ENCODE peak calls at places on chromosomes 11 and 22, in eight cellular contexts. Q, M, O, D, B, A, J and T are unnamed samples.

GRCh38 chr11:107713009-107713408 is 1.2 kb upstream of the SLN start:
- DNase-seq in O (no peak), A (no peak), Q (no peak), D (no peak), M (no peak), J (no peak), B (no peak), T (no peak)

GRCh38 chr11:37946155-37946766 is 1348.2 kb upstream of the RAG2 start:
- DNase-seq in A (no peak), Q (peak), O (peak), J (peak), D (no peak), B (no peak), M (peak), T (no peak)

GRCh38 chr11:13278620-13279486 is 1.3 kb downstream of the BMAL1 start:
- DNase-seq in B (no peak), A (no peak), O (no peak), J (no peak), M (peak), D (no peak), Q (no peak), T (no peak)

GRCh38 chr22:49517721-49518120 is 310.0 kb downstream of the BRD1 start:
- DNase-seq in D (no peak), J (no peak), Q (no peak), M (no peak), O (no peak), B (no peak), A (no peak), T (no peak)

GRCh38 chr11:77814848-77815247 is 5.7 kb downstream of the RSF1 start:
- DNase-seq in J (no peak), D (no peak), M (no peak), A (no peak), B (no peak), O (no peak), Q (no peak), T (no peak)

GRCh38 chr11:92130432-92130831 is 94.2 kb upstream of the FAT3 start:
- DNase-seq in Q (no peak), O (no peak), J (no peak), B (peak), M (peak), A (no peak), D (no peak), T (no peak)

GRCh38 chr11:69479591-69480271 is 1.7 kb upstream of the LINC01488 start:
- DNase-seq in Q (peak), B (no peak), O (no peak), D (no peak), J (no peak), A (no peak), M (peak), T (no peak)

GRCh38 chr11:34653851-34654490 is 33.1 kb downstream of the EHF start:
- DNase-seq in O (peak), J (peak), A (no peak), B (peak), D (peak), M (peak), Q (peak), T (peak)

GRCh38 chr11:45667929-45668680 is 2.7 kb upstream of the CHST1 start:
- DNase-seq in J (no peak), Q (no peak), B (no peak), O (no peak), A (no peak), D (no peak), M (no peak), T (no peak)

GRCh38 chr22:32622004-32622761 is 147.6 kb downstream of the FBXO7 start:
- DNase-seq in M (no peak), J (peak), D (no peak), A (no peak), O (peak), B (peak), Q (no peak), T (no peak)

GRCh38 chr11:36500315-36500721 is 9.8 kb downstream of the TRAF6 start:
- DNase-seq in B (peak), O (no peak), M (peak), D (peak), A (no peak), Q (peak), J (peak), T (no peak)

GRCh38 chr11:66976048-66976467 is 954 bp downstream of the C11orf86 start:
- DNase-seq in O (no peak), A (no peak), J (no peak), D (no peak), B (no peak), M (no peak), Q (peak), T (no peak)

GRCh38 chr22:42461511-42461910 is 29.3 kb upstream of the NFAM1 start:
- DNase-seq in D (peak), B (no peak), O (no peak), A (no peak), J (no peak), M (no peak), Q (no peak), T (no peak)

GRCh38 chr11:132610216-132610615 is 922.1 kb downstream of the OPCML start:
- DNase-seq in B (no peak), Q (no peak), A (no peak), O (no peak), D (no peak), J (peak), M (no peak), T (no peak)

GRCh38 chr11:73196576-73196975 is 21.5 kb upstream of the P2RY2 start:
- DNase-seq in O (no peak), Q (no peak), J (no peak), B (no peak), A (no peak), M (no peak), D (no peak), T (peak)

GRCh38 chr11:1072821-1073231 is 1.8 kb upstream of the MUC2 start:
- DNase-seq in J (no peak), A (no peak), B (no peak), Q (no peak), M (no peak), D (no peak), O (no peak), T (peak)

GRCh38 chr22:30880847-30881246 is 87.7 kb downstream of the MORC2 start:
- DNase-seq in J (no peak), O (no peak), A (no peak), D (no peak), M (no peak), Q (no peak), B (no peak), T (no peak)

GRCh38 chr11:97722065-97722464 is 1298.7 kb upstream of the CNTN5 start:
- DNase-seq in Q (no peak), M (peak), A (no peak), J (peak), B (no peak), D (no peak), O (no peak), T (no peak)

GRCh38 chr11:64971421-64972233 is at the start of gene MAJIN:
- DNase-seq in J (peak), B (no peak), M (peak), D (peak), O (peak), A (peak), Q (peak), T (peak)

GRCh38 chr11:48081151-48082010 is 101.0 kb downstream of the PTPRJ start:
- DNase-seq in Q (no peak), A (no peak), J (peak), D (no peak), O (peak), M (peak), B (peak), T (peak)

GRCh38 chr11:60910281-60910687 is 3.7 kb upstream of the TMEM109 start:
- DNase-seq in A (no peak), D (no peak), B (no peak), M (no peak), Q (no peak), O (peak), J (no peak), T (peak)

GRCh38 chr22:43419371-43420080 is 7.7 kb downstream of the MPPED1 start:
- DNase-seq in O (no peak), D (no peak), Q (no peak), M (no peak), J (no peak), B (no peak), A (no peak), T (no peak)

GRCh38 chr11:47669856-47670255 is 27.5 kb upstream of the MTCH2 start:
- DNase-seq in M (no peak), B (no peak), O (no peak), A (no peak), J (no peak), Q (no peak), D (no peak), T (no peak)

GRCh38 chr11:126121316-126121715 is 58.6 kb upstream of the CDON start:
- DNase-seq in B (no peak), Q (no peak), A (no peak), M (no peak), J (no peak), O (no peak), D (no peak), T (no peak)

GRCh38 chr22:39933741-39934140 is 26.5 kb upstream of the TMA7B start:
- DNase-seq in M (no peak), Q (no peak), J (no peak), O (no peak), A (no peak), B (no peak), D (no peak), T (no peak)

GRCh38 chr22:39932166-39932565 is 28.0 kb upstream of the TMA7B start:
- DNase-seq in O (no peak), Q (no peak), B (no peak), D (no peak), J (no peak), M (peak), A (no peak), T (no peak)

GRCh38 chr22:39931271-39931670 is 28.9 kb upstream of the TMA7B start:
- DNase-seq in M (no peak), Q (no peak), O (no peak), J (no peak), B (no peak), D (no peak), A (no peak), T (no peak)

GRCh38 chr22:39935116-39935515 is 25.1 kb upstream of the TMA7B start:
- DNase-seq in M (no peak), Q (no peak), B (no peak), J (no peak), O (no peak), D (no peak), A (no peak), T (no peak)

DNA sequence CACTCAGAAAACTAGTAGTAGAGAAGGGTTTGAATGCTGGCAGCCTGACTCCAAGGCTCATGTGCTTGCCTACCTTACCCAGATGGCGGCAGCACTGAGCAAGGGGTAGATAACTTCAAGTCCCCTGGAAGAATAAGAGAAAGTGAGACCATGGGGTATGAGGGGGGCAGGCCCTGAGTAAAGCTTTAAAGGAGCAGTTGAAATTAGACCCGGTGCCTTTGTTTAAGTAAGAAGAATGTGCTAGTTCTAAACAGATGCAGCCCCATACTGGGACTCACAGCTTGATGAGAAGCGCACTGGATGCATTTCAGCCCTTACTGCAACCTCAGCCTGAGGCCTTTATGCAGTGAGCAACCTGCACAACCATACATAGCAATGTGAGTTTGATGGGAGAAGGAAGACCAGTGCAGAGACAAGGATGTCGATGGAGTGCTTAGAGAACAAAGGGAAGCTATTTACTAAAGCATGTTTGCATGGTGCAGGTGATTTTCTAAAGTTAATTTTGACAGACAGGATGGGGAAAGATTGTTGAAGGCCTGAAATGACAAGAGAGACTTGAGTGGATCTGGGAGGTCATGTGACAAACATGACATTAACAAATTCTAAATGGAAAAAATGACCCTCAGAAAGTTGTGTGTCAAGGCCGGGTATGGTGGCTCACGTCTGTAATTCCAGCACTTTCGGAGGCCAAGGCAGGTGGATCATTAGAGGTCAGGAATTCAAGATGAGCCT is 27.1 kb upstream of the TMA7B start:
- DNase-seq in O (peak), B (no peak), D (no peak), Q (peak), A (no peak), J (peak), M (peak), T (no peak)
- TF ChIP-seq CTCF in O (peak), B (peak), D (peak), Q (peak), A (peak), J (peak), M (peak), T (peak)

GRCh38 chr11:6414874-6415328 is 4.0 kb downstream of the APBB1 start:
- DNase-seq in M (no peak), D (no peak), A (no peak), Q (no peak), B (no peak), J (no peak), O (no peak), T (peak)

GRCh38 chr11:6418199-6418957 is 516 bp downstream of the APBB1 start:
- DNase-seq in O (no peak), J (no peak), M (no peak), B (no peak), D (no peak), Q (no peak), A (no peak), T (no peak)

GRCh38 chr11:6418958-6419611 is at the start of gene APBB1:
- DNase-seq in M (peak), O (peak), D (no peak), A (peak), Q (peak), J (peak), B (no peak), T (no peak)

DNA sequence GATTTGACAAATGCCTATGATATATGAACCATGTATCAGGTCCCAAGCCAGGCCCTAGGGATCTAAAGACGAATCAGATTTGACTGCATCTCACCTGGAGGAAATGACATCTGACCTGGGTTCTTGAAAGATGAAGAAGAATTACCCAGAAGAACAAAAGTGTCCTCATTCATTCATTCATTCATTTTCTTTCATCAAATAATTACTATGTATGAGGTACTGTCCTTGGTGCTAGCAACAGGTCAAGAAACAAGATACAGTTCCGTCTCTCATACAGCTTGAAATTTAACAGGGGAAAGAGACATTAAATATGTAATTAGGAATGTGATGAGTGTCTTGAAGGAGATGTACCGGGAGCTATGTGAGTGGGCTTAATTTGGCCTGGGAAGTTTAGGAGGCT is 1.8 kb upstream of the APBB1 start:
- DNase-seq in B (no peak), M (no peak), D (no peak), A (no peak), J (no peak), O (no peak), Q (no peak), T (no peak)
- TF ChIP-seq CTCF in B (no peak), M (no peak), D (no peak), A (no peak), J (no peak), O (no peak), Q (no peak), T (no peak)

GRCh38 chr11:26715133-26715532 is 6.7 kb downstream of the SLC5A12 start:
- DNase-seq in A (no peak), M (no peak), D (no peak), J (no peak), B (no peak), O (no peak), Q (no peak), T (no peak)

GRCh38 chr11:26720003-26720402 is 1.9 kb downstream of the SLC5A12 start:
- DNase-seq in D (no peak), Q (no peak), A (no peak), B (no peak), J (no peak), M (peak), O (no peak), T (no peak)

GRCh38 chr11:26721967-26722366 is at the start of gene SLC5A12:
- DNase-seq in J (no peak), M (no peak), Q (no peak), B (no peak), A (no peak), O (no peak), D (no peak), T (no peak)

GRCh38 chr11:26717761-26718160 is 4.1 kb downstream of the SLC5A12 start:
- DNase-seq in O (no peak), Q (no peak), M (no peak), B (no peak), D (no peak), J (no peak), A (no peak), T (no peak)

DNA sequence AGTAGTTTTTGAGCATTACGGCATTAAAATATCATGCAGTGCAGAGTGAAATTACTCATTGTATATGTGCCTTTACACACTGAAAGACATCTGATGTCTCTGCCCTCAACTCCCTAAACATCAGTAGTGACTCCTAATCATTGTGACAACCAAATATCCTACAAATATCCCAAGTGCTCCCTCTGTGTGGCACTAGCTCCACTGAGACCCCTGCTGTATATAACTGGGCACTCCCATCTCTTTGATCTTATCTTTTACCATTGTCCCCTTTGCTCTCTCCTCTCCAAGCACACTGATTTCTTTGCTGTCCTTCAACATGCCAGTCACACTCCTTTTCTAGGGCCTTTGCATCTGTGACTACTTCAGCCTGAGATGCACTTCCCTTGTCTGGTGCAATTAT is 2.6 kb downstream of the SLC5A12 start:
- DNase-seq in D (no peak), J (no peak), O (no peak), M (no peak), A (no peak), Q (no peak), B (no peak), T (no peak)
- TF ChIP-seq CTCF in D (no peak), J (no peak), O (no peak), M (no peak), A (no peak), Q (no peak), B (no peak), T (no peak)

GRCh38 chr11:12056112-12056511 is 47.7 kb upstream of the DKK3 start:
- DNase-seq in Q (no peak), B (no peak), M (no peak), D (no peak), A (no peak), O (no peak), J (no peak), T (no peak)
- TF ChIP-seq CTCF in Q (no peak), B (peak), M (no peak), D (peak), A (no peak), O (no peak), J (peak), T (no peak)

GRCh38 chr22:21020802-21021429 is 6.0 kb downstream of the P2RX6 start:
- DNase-seq in D (no peak), A (no peak), O (no peak), J (no peak), M (peak), Q (no peak), B (no peak), T (peak)
- TF ChIP-seq CTCF in D (peak), A (peak), O (peak), J (peak), M (peak), Q (peak), B (peak), T (peak)